ENCODE peak calls at places on chromosomes 5 and 9, in six cellular contexts. O is astrocyte, S is mammary epithelial cell, B is keratinocyte, A is PC-3, W is adipocyte. L is an unnamed sample.

GRCh38 chr9:99024959-99025358 is 80.0 kb upstream of the TGFBR1 start:
- DNase-seq in W (no peak), O (peak; percentile 63), S (no peak), A (no peak), B (no peak), L (no peak)

GRCh38 chr5:141039517-141039916 is 11.7 kb upstream of the PCDHB1 start:
- DNase-seq in W (no peak), B (no peak), A (peak; percentile 88), O (no peak), S (peak; percentile 4), L (no peak)

GRCh38 chr5:141565826-141566575 is 52.8 kb downstream of the DIAPH1 start:
- DNase-seq in W (no peak), B (no peak), A (peak; percentile 34), S (no peak), O (no peak), L (no peak)

GRCh38 chr9:19988281-19988680 is 199.4 kb upstream of the SLC24A2 start:
- DNase-seq in O (no peak), A (no peak), W (no peak), S (no peak), B (no peak), L (no peak)

GRCh38 chr5:69046375-69046957 is 47.3 kb upstream of the SLC30A5 start:
- DNase-seq in S (no peak), B (no peak), A (no peak), O (no peak), W (peak; percentile 16), L (no peak)

GRCh38 chr5:93503598-93504067 is 77.4 kb downstream of the NR2F1-AS1 start:
- DNase-seq in S (peak; percentile 88), O (peak; percentile 96), W (peak; percentile 85), A (peak; percentile 79), B (no peak), L (no peak)

GRCh38 chr9:37956423-37956820 is 52.5 kb upstream of the SLC25A51 start:
- DNase-seq in A (no peak), B (no peak), S (no peak), W (no peak), O (no peak), L (no peak)

GRCh38 chr9:79403495-79403894 is 168.3 kb upstream of the TLE4 start:
- DNase-seq in S (no peak), A (no peak), B (no peak), W (no peak), O (no peak), L (no peak)

GRCh38 chr9:18569941-18570630 is 96.1 kb downstream of the ADAMTSL1 start:
- DNase-seq in A (peak; percentile 13), W (no peak), B (no peak), O (no peak), S (peak; percentile 67), L (no peak)

GRCh38 chr5:163867324-163867723 is 361.9 kb downstream of the MAT2B start:
- DNase-seq in W (peak; percentile 28), A (no peak), B (no peak), S (no peak), O (peak; percentile 65), L (no peak)

GRCh38 chr5:124746916-124747769 is 704 bp upstream of the ZNF608 start:
- DNase-seq in O (peak; percentile 91), S (peak; percentile 65), W (peak; percentile 95), A (peak; percentile 56), B (no peak), L (peak; percentile 62)

GRCh38 chr5:42268630-42269029 is 154.6 kb upstream of the GHR start:
- DNase-seq in A (peak; percentile 49), O (peak; percentile 14), W (no peak), B (no peak), S (peak; percentile 65), L (peak; percentile 50)

GRCh38 chr5:572398-573019 is 39.6 kb upstream of the CEP72 start:
- DNase-seq in A (no peak), W (no peak), S (no peak), B (no peak), O (no peak), L (no peak)

GRCh38 chr9:38683336-38683735 is 36.6 kb downstream of the FAM240B start:
- DNase-seq in O (no peak), W (no peak), S (no peak), B (no peak), A (no peak), L (peak; percentile 71)

GRCh38 chr9:38263534-38263933 is 129.0 kb upstream of the ALDH1B1 start:
- DNase-seq in O (peak; percentile 16), S (peak; percentile 31), A (peak; percentile 52), B (no peak), W (peak; percentile 48), L (no peak)

GRCh38 chr5:35087971-35088370 is 40.2 kb upstream of the AGXT2 start:
- DNase-seq in S (no peak), O (peak; percentile 42), W (peak; percentile 51), A (peak; percentile 34), B (no peak), L (no peak)

GRCh38 chr5:14147210-14147609 is 4.1 kb downstream of the TRIO start:
- DNase-seq in S (no peak), W (no peak), B (no peak), O (no peak), A (no peak), L (no peak)

GRCh38 chr9:83334320-83334719 is 203.9 kb downstream of the FRMD3 start:
- DNase-seq in O (peak; percentile 26), W (peak; percentile 97), S (peak; percentile 56), B (no peak), A (peak; percentile 75), L (peak; percentile 93)

DNA sequence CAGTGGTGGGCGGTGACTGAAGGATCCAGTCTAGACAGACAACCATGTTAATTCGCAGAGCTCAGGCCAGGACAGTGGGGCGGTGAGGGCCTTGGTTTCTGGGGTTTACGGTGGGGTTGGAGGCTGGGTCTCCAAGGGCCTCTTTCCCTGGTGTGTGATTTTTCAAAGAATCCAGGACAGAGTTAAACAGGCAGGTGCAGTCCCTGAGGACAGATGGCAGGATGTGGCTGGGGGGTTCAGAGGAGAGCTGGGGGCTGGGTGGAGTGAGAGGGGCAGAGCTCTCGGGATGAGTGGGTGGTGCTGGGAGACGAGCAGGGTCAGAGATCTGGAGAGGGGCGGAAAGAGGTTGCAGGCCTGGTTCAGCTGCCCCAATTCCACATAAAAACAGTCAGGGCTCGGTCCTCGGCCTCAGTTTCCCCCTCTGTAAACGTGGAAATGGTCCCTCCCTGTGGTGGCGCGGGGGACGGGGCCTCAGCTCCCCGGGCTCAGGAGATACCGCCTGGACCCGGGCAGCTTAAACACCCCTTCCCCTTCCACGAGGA is 145.9 kb downstream of the GAPVD1 start:
- DNase-seq in W (no peak), A (no peak), B (no peak), S (no peak), O (no peak), L (no peak)
- H3K4me3 ChIP-seq in W (peak overlapping the region; percentile 81), A (peak overlapping the region; percentile 72), B (peak overlapping the region; percentile 59), S (peak overlapping the region; percentile 62), O (peak overlapping the region; percentile 61), L (peak overlapping the region; percentile 50)

GRCh38 chr9:126025973-126026372 is 278.8 kb downstream of the PBX3 start:
- DNase-seq in W (no peak), B (no peak), A (no peak), S (no peak), O (no peak), L (no peak)

GRCh38 chr9:126020836-126021235 is 273.7 kb downstream of the PBX3 start:
- DNase-seq in O (no peak), A (no peak), W (no peak), S (no peak), B (no peak), L (no peak)

GRCh38 chr9:126027566-126027965 is 280.4 kb downstream of the PBX3 start:
- DNase-seq in W (no peak), B (no peak), A (no peak), O (no peak), S (no peak), L (no peak)

GRCh38 chr9:126023962-126024361 is 276.8 kb downstream of the PBX3 start:
- DNase-seq in B (no peak), W (no peak), S (no peak), O (no peak), A (no peak), L (no peak)

GRCh38 chr9:126024581-126025230 is 277.5 kb downstream of the PBX3 start:
- DNase-seq in W (no peak), B (no peak), S (no peak), A (no peak), O (no peak), L (no peak)
- H3K9ac ChIP-seq in W (no peak overlapping the region), B (no peak overlapping the region), S (no peak overlapping the region), A (no peak overlapping the region), O (no peak overlapping the region), L (no peak overlapping the region)

DNA sequence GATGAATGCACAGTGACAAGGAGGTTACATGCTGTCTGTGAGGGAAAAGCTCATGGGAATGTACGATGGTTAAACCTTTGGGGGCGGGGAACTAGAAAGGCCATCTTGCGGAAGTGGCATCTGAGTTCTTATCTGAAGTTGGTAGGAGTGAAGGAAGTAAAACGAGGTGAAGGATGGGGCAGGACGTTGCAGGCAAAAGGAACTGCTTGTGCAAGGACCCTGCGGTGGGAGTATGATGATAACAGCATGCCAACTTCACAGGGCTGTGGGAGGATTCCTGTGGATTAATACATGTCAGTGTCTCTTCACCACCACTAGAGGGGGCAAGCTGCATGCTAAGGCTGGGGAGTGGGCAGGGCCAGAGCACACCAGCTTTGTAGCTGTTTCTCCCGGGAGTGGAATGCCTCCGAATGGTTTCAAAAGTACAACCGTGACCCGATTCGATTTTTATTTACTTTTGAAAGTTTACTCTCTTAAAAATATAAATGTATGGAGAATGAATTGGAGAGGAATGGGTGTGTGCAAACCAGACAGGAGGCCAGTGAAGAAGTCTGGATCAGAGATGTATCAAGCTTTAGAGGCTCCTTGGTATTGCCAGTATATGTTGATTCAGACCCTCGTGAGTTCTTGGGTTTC is 62.5 kb downstream of the CYFIP2 start:
- DNase-seq in A (peak; percentile 90), B (no peak), S (peak; percentile 52), W (peak; percentile 95), O (peak; percentile 70), L (peak; percentile 47)
- H3K4me3 ChIP-seq in A (peak overlapping the region; percentile 61), B (peak overlapping the region; percentile 32), S (no peak overlapping the region), W (peak overlapping the region; percentile 65), O (peak overlapping the region; percentile 32), L (no peak overlapping the region)

GRCh38 chr9:92738661-92739081 is 26.0 kb downstream of the BICD2 start:
- DNase-seq in S (peak; percentile 72), O (peak; percentile 81), A (no peak), B (peak; percentile 67), W (no peak), L (peak; percentile 84)

GRCh38 chr9:92740969-92741368 is 23.7 kb downstream of the BICD2 start:
- DNase-seq in W (no peak), S (no peak), B (no peak), A (no peak), O (no peak), L (peak; percentile 72)

GRCh38 chr9:92740015-92740408 is 24.6 kb downstream of the BICD2 start:
- DNase-seq in O (no peak), A (no peak), B (no peak), S (no peak), W (peak; percentile 38), L (no peak)

GRCh38 chr9:92739346-92740014 is 25.2 kb downstream of the BICD2 start:
- DNase-seq in A (no peak), S (no peak), O (no peak), B (no peak), W (no peak), L (no peak)

DNA sequence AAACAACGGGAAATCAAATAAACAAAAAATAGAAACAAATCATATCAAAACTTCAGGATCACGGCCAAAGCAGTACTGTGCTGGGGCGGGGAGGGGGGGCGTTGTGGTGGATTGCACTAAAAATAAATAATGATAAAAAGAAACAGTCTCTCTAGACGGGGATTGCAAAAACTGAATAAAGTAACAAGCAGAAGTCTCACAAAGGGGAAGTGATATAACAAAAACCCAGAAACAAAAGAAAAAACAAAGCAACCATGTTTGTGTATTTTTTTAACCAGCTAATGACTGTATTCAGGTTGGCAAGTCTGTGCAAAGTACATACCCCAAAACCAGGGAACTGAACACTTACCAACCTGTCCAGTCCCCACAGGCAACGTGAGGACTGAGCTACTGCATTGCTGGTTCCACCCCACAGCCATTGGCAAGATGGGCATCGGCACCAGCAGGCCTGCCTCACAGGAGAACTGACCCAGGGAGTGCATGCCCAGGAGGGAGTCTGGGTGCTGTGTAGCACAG is 24.1 kb downstream of the BICD2 start:
- DNase-seq in B (no peak), O (no peak), A (no peak), W (no peak), S (peak; percentile 41), L (no peak)
- H3K9ac ChIP-seq in B (peak overlapping the region; percentile 46), O (no peak overlapping the region), A (no peak overlapping the region), W (no peak overlapping the region), S (peak overlapping the region; percentile 21), L (no peak overlapping the region)

L was measured in trophoblast cell.